ENCODE peak calls at places on chromosomes 3 and 15, in five cellular contexts. One of them, this sample, is unnamed.
A peak's percentile ranks its signal among the peaks of the same experiment; 100 is the strongest.

GRCh38 chr15:69497634-69498033 is 45.0 kb downstream of the RPLP1 start:
- DNase-seq in heart left ventricle: no peak
- DNase-seq in GM13977: no peak
- DNase-seq in dorsolateral prefrontal cortex: no peak
- DNase-seq in mammary epithelial cell: no peak
- DNase-seq in this sample: no peak

GRCh38 chr15:58115692-58116091 is 22.5 kb upstream of the AQP9 start:
- DNase-seq in heart left ventricle: no peak
- DNase-seq in GM13977: no peak
- DNase-seq in dorsolateral prefrontal cortex: no peak
- DNase-seq in mammary epithelial cell: peak; percentile 56
- DNase-seq in this sample: no peak

GRCh38 chr15:33789141-33789540 is 179.2 kb upstream of the CHRM5 start:
- DNase-seq in dorsolateral prefrontal cortex: no peak
- DNase-seq in heart left ventricle: no peak
- DNase-seq in GM13977: no peak
- DNase-seq in mammary epithelial cell: no peak
- DNase-seq in this sample: peak; percentile 7

GRCh38 chr15:55917881-55918296 is 75.5 kb downstream of the NEDD4 start:
- DNase-seq in dorsolateral prefrontal cortex: no peak
- DNase-seq in GM13977: peak; percentile 23
- DNase-seq in mammary epithelial cell: peak; percentile 86
- DNase-seq in heart left ventricle: no peak
- DNase-seq in this sample: no peak

GRCh38 chr3:126300761-126301481 is 56.3 kb downstream of the KLF15 start:
- DNase-seq in heart left ventricle: peak; percentile 59
- DNase-seq in GM13977: no peak
- DNase-seq in dorsolateral prefrontal cortex: no peak
- DNase-seq in mammary epithelial cell: no peak
- DNase-seq in this sample: no peak

GRCh38 chr15:49313650-49314049 is 109.4 kb upstream of the FGF7 start:
- DNase-seq in GM13977: no peak
- DNase-seq in heart left ventricle: no peak
- DNase-seq in mammary epithelial cell: peak; percentile 60
- DNase-seq in dorsolateral prefrontal cortex: no peak
- DNase-seq in this sample: peak; percentile 26

GRCh38 chr3:104521606-104522336 is 844.9 kb upstream of the ALCAM start:
- DNase-seq in dorsolateral prefrontal cortex: no peak
- DNase-seq in mammary epithelial cell: peak; percentile 24
- DNase-seq in GM13977: no peak
- DNase-seq in heart left ventricle: no peak
- DNase-seq in this sample: no peak

GRCh38 chr3:123584284-123584987 is 417 bp downstream of the HACD2 start:
- DNase-seq in dorsolateral prefrontal cortex: peak; percentile 67
- DNase-seq in GM13977: no peak
- DNase-seq in mammary epithelial cell: peak; percentile 32
- DNase-seq in heart left ventricle: peak; percentile 56
- DNase-seq in this sample: no peak

GRCh38 chr3:161096771-161097367 is 8.3 kb downstream of the B3GALNT1 start:
- DNase-seq in heart left ventricle: no peak
- DNase-seq in GM13977: no peak
- DNase-seq in mammary epithelial cell: peak; percentile 11
- DNase-seq in dorsolateral prefrontal cortex: no peak
- DNase-seq in this sample: no peak

GRCh38 chr3:187746059-187746453 is 788 bp upstream of the BCL6 start:
- DNase-seq in mammary epithelial cell: no peak
- DNase-seq in dorsolateral prefrontal cortex: no peak
- DNase-seq in heart left ventricle: no peak
- DNase-seq in GM13977: no peak
- DNase-seq in this sample: no peak

GRCh38 chr3:187744169-187745151 is 808 bp downstream of the BCL6 start:
- DNase-seq in dorsolateral prefrontal cortex: peak; percentile 48
- DNase-seq in mammary epithelial cell: peak; percentile 51
- DNase-seq in heart left ventricle: peak; percentile 70
- DNase-seq in GM13977: peak; percentile 42
- DNase-seq in this sample: no peak

GRCh38 chr3:187743195-187744141 is 1.8 kb downstream of the BCL6 start:
- DNase-seq in dorsolateral prefrontal cortex: peak; percentile 65
- DNase-seq in mammary epithelial cell: peak; percentile 35
- DNase-seq in GM13977: no peak
- DNase-seq in heart left ventricle: peak; percentile 76
- DNase-seq in this sample: no peak

GRCh38 chr3:187746479-187747335 is 1.4 kb upstream of the BCL6 start:
- DNase-seq in heart left ventricle: no peak
- DNase-seq in GM13977: no peak
- DNase-seq in dorsolateral prefrontal cortex: no peak
- DNase-seq in mammary epithelial cell: peak; percentile 45
- DNase-seq in this sample: no peak

DNA sequence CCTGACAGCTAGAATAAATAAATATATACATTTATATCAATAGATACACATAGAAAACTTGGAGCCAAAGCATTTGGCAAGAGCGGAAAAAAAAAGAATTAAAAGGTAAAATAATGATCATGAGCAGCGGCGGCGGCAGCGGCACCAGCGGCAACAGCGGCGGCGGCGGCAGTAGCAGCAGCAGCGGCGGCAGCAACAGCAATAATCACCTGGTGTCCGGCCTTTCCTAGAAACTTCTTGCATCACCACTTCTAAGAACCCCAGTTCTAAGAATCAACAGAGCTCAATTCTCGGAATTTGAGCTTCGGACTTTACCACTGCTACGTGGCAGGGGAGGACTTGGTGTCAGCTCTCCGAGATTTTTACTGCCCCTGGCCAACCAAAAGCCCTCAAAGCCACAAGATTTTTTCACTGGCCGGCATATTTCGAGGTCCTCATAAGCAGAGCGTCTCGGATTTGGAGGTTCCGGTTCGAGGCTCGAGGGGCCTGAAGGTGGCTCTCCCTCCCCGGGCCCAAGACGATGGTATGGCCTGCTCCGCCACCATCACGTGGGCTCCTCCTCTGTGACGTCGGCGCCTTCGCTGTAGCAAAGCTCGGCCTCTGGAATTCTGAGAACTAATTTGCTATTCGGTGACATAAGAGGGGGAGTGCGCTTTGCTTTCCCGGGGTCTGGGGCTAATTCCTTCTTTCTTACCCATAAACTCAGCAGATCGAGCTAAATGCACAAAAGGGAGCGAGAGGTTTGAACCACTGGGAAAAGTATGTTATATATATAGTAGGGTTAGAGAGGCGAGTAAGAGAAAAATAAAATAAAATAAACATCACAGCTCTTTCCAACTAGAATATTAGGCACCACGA is at the start of gene BCL6:
- DNase-seq in mammary epithelial cell: peak; percentile 98
- DNase-seq in dorsolateral prefrontal cortex: peak; percentile 90
- DNase-seq in heart left ventricle: peak; percentile 94
- DNase-seq in GM13977: peak; percentile 85
- DNase-seq in this sample: peak; percentile 87
- TF ChIP-seq CTCF in mammary epithelial cell: peak; percentile 2
- TF ChIP-seq CTCF in dorsolateral prefrontal cortex: peak; percentile 5
- TF ChIP-seq CTCF in heart left ventricle: no peak
- TF ChIP-seq CTCF in GM13977: no peak
- TF ChIP-seq CTCF in this sample: no peak

GRCh38 chr3:187293514-187293870 is 2.0 kb upstream of the MASP1 start:
- DNase-seq in mammary epithelial cell: no peak
- DNase-seq in GM13977: no peak
- DNase-seq in dorsolateral prefrontal cortex: no peak
- DNase-seq in heart left ventricle: no peak
- DNase-seq in this sample: no peak

GRCh38 chr3:187293977-187294376 is 2.4 kb upstream of the MASP1 start:
- DNase-seq in heart left ventricle: no peak
- DNase-seq in dorsolateral prefrontal cortex: no peak
- DNase-seq in GM13977: no peak
- DNase-seq in mammary epithelial cell: no peak
- DNase-seq in this sample: no peak

GRCh38 chr3:187296915-187297314 is 5.4 kb upstream of the MASP1 start:
- DNase-seq in mammary epithelial cell: no peak
- DNase-seq in heart left ventricle: no peak
- DNase-seq in dorsolateral prefrontal cortex: no peak
- DNase-seq in GM13977: no peak
- DNase-seq in this sample: no peak

GRCh38 chr3:187296058-187296457 is 4.5 kb upstream of the MASP1 start:
- DNase-seq in mammary epithelial cell: no peak
- DNase-seq in heart left ventricle: no peak
- DNase-seq in GM13977: no peak
- DNase-seq in dorsolateral prefrontal cortex: no peak
- DNase-seq in this sample: no peak

GRCh38 chr3:187295635-187296034 is 4.1 kb upstream of the MASP1 start:
- DNase-seq in dorsolateral prefrontal cortex: no peak
- DNase-seq in mammary epithelial cell: no peak
- DNase-seq in heart left ventricle: no peak
- DNase-seq in GM13977: no peak
- DNase-seq in this sample: no peak
- TF ChIP-seq CTCF in dorsolateral prefrontal cortex: peak; percentile 22
- TF ChIP-seq CTCF in mammary epithelial cell: peak; percentile 16
- TF ChIP-seq CTCF in heart left ventricle: peak; percentile 11
- TF ChIP-seq CTCF in GM13977: no peak
- TF ChIP-seq CTCF in this sample: peak; percentile 17

GRCh38 chr3:149356630-149357029 is 20.8 kb downstream of the TM4SF1 start:
- DNase-seq in dorsolateral prefrontal cortex: no peak
- DNase-seq in GM13977: no peak
- DNase-seq in mammary epithelial cell: no peak
- DNase-seq in heart left ventricle: no peak
- DNase-seq in this sample: no peak

GRCh38 chr3:149353581-149354184 is 20.2 kb upstream of the TM4SF18 start:
- DNase-seq in GM13977: no peak
- DNase-seq in heart left ventricle: no peak
- DNase-seq in mammary epithelial cell: no peak
- DNase-seq in dorsolateral prefrontal cortex: no peak
- DNase-seq in this sample: no peak

GRCh38 chr3:149356044-149356592 is 21.3 kb downstream of the TM4SF1 start:
- DNase-seq in GM13977: no peak
- DNase-seq in mammary epithelial cell: no peak
- DNase-seq in heart left ventricle: no peak
- DNase-seq in dorsolateral prefrontal cortex: no peak
- DNase-seq in this sample: no peak

DNA sequence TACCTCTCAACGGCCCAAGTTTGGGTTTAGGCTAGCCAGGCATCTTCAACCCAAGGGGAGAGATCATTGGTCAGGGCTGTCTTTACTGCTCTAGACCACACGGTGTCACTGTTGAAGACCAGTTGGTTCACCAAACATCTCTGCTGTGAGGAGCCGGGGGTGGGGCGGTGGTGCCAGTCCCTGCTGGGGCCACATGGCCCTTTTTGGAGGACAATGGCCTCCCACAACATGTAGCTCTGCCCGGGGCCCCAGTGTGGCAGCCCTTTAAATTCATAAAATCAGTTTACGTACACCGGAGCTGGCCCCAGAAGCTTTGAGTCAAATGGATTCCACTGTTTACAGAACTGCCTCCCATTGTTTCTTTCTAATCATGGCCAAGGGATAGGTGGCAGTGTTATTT is 19.1 kb upstream of the TM4SF18 start:
- DNase-seq in mammary epithelial cell: peak; percentile 55
- DNase-seq in GM13977: peak; percentile 64
- DNase-seq in heart left ventricle: peak; percentile 53
- DNase-seq in dorsolateral prefrontal cortex: no peak
- DNase-seq in this sample: no peak
- TF ChIP-seq CTCF in mammary epithelial cell: peak; percentile 88
- TF ChIP-seq CTCF in GM13977: peak; percentile 80
- TF ChIP-seq CTCF in heart left ventricle: peak; percentile 62
- TF ChIP-seq CTCF in dorsolateral prefrontal cortex: peak; percentile 60
- TF ChIP-seq CTCF in this sample: peak; percentile 74

GRCh38 chr3:176647988-176648387 is 549.3 kb downstream of the TBL1XR1 start:
- DNase-seq in GM13977: no peak
- DNase-seq in mammary epithelial cell: no peak
- DNase-seq in heart left ventricle: no peak
- DNase-seq in dorsolateral prefrontal cortex: no peak
- DNase-seq in this sample: no peak

GRCh38 chr3:176651622-176652021 is 545.7 kb downstream of the TBL1XR1 start:
- DNase-seq in dorsolateral prefrontal cortex: no peak
- DNase-seq in GM13977: no peak
- DNase-seq in mammary epithelial cell: no peak
- DNase-seq in heart left ventricle: no peak
- DNase-seq in this sample: no peak

DNA sequence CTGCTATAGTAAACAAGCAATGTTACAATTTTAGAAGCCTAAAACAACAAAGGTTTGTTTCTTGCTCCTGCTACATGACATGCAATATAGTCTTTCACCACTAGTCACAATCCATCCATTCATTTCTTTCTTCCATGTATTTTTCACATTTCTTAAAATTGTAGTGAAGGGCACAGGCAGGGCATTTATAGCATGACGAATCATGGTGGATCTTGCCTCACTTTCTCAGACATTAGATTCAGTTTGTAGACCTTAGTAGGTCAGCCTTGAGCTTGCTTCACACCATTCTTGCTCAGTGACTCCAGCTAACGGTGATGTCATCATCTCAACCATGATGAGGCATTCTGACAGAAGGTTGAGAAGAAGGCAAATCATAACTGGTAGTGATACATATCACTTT is 546.8 kb downstream of the TBL1XR1 start:
- DNase-seq in GM13977: no peak
- DNase-seq in mammary epithelial cell: peak; percentile 57
- DNase-seq in dorsolateral prefrontal cortex: no peak
- DNase-seq in heart left ventricle: no peak
- DNase-seq in this sample: no peak
- TF ChIP-seq CTCF in GM13977: peak; percentile 4
- TF ChIP-seq CTCF in mammary epithelial cell: peak; percentile 31
- TF ChIP-seq CTCF in dorsolateral prefrontal cortex: peak; percentile 27
- TF ChIP-seq CTCF in heart left ventricle: no peak
- TF ChIP-seq CTCF in this sample: no peak

GRCh38 chr15:80695099-80695910 is at the start of gene ABHD17C:
- DNase-seq in GM13977: peak; percentile 89
- DNase-seq in dorsolateral prefrontal cortex: peak; percentile 48
- DNase-seq in mammary epithelial cell: peak; percentile 70
- DNase-seq in heart left ventricle: peak; percentile 60
- DNase-seq in this sample: no peak

GRCh38 chr15:80694624-80695098 is 449 bp upstream of the ABHD17C start:
- DNase-seq in GM13977: peak; percentile 38
- DNase-seq in mammary epithelial cell: peak; percentile 36
- DNase-seq in heart left ventricle: peak; percentile 8
- DNase-seq in dorsolateral prefrontal cortex: peak; percentile 17
- DNase-seq in this sample: no peak

GRCh38 chr15:80697316-80697715 is 2.2 kb downstream of the ABHD17C start:
- DNase-seq in dorsolateral prefrontal cortex: no peak
- DNase-seq in heart left ventricle: no peak
- DNase-seq in GM13977: no peak
- DNase-seq in mammary epithelial cell: no peak
- DNase-seq in this sample: no peak

GRCh38 chr15:80693682-80694623 is 1.2 kb upstream of the ABHD17C start:
- DNase-seq in heart left ventricle: peak; percentile 8
- DNase-seq in GM13977: peak; percentile 40
- DNase-seq in dorsolateral prefrontal cortex: no peak
- DNase-seq in mammary epithelial cell: no peak
- DNase-seq in this sample: no peak

GRCh38 chr15:80695911-80696651 is 971 bp downstream of the ABHD17C start:
- DNase-seq in heart left ventricle: peak; percentile 13
- DNase-seq in GM13977: no peak
- DNase-seq in dorsolateral prefrontal cortex: no peak
- DNase-seq in mammary epithelial cell: peak; percentile 58
- DNase-seq in this sample: no peak
- TF ChIP-seq CTCF in heart left ventricle: no peak
- TF ChIP-seq CTCF in GM13977: no peak
- TF ChIP-seq CTCF in dorsolateral prefrontal cortex: peak; percentile 4
- TF ChIP-seq CTCF in mammary epithelial cell: peak; percentile 54
- TF ChIP-seq CTCF in this sample: peak; percentile 30

This sample was measured in kidney epithelial cell.